ENCODE peak calls at places on chromosome 1, in ten cellular contexts. Q, U, A, P, G, B, J, O, T and D are unnamed samples.

GRCh38 chr1:198889102-198889501 is 250.3 kb downstream of the PTPRC start:
- ATAC-seq in Q (no peak), U (no peak), A (no peak), P (no peak), G (no peak), B (no peak), J (no peak), O (no peak), T (no peak), D (no peak)

GRCh38 chr1:161740871-161741270 is 8.7 kb upstream of the DUSP12 start:
- ATAC-seq in Q (no peak), U (no peak), A (no peak), P (no peak), G (no peak), B (no peak), J (no peak), O (no peak), T (no peak), D (no peak)

GRCh38 chr1:208450958-208451357 is 206.8 kb upstream of the PLXNA2 start:
- ATAC-seq in Q (no peak), U (no peak), A (no peak), P (no peak), G (no peak), B (no peak), J (no peak), O (no peak), T (no peak), D (no peak)

GRCh38 chr1:212651521-212651920 is 43.0 kb downstream of the ATF3 start:
- ATAC-seq in Q (peak), U (no peak), A (peak), P (peak), G (no peak), B (no peak), J (no peak), O (no peak), T (no peak), D (no peak)

GRCh38 chr1:162412002-162412401 is at the start of gene SH2D1B:
- ATAC-seq in Q (no peak), U (peak), A (no peak), P (no peak), G (no peak), B (no peak), J (no peak), O (no peak), T (no peak), D (peak)

GRCh38 chr1:91621907-91622306 is 121.3 kb downstream of the CDC7 start:
- ATAC-seq in Q (no peak), U (no peak), A (no peak), P (no peak), G (no peak), B (no peak), J (no peak), O (no peak), T (no peak), D (no peak)

GRCh38 chr1:167454304-167454928 is 63.9 kb downstream of the CD247 start:
- ATAC-seq in Q (no peak), U (no peak), A (no peak), P (no peak), G (no peak), B (no peak), J (no peak), O (no peak), T (no peak), D (no peak)

GRCh38 chr1:66256629-66257575 is 277.1 kb upstream of the SGIP1 start:
- ATAC-seq in Q (no peak), U (peak), A (no peak), P (no peak), G (no peak), B (no peak), J (no peak), O (peak), T (peak), D (no peak)

GRCh38 chr1:167933779-167934178 is 2.7 kb upstream of the DCAF6 start:
- ATAC-seq in Q (no peak), U (no peak), A (no peak), P (no peak), G (no peak), B (no peak), J (no peak), O (no peak), T (no peak), D (no peak)

GRCh38 chr1:208059328-208060017 is 148.5 kb upstream of the CD34 start:
- ATAC-seq in Q (no peak), U (no peak), A (no peak), P (peak), G (no peak), B (no peak), J (no peak), O (no peak), T (no peak), D (no peak)

GRCh38 chr1:113836534-113836933 is 24.3 kb upstream of the RSBN1 start:
- ATAC-seq in Q (no peak), U (no peak), A (no peak), P (no peak), G (no peak), B (no peak), J (no peak), O (no peak), T (no peak), D (no peak)

GRCh38 chr1:79198841-79199240 is 192.3 kb upstream of the ADGRL4 start:
- ATAC-seq in Q (no peak), U (no peak), A (no peak), P (no peak), G (no peak), B (no peak), J (no peak), O (no peak), T (no peak), D (no peak)

GRCh38 chr1:93735722-93736121 is 54.1 kb upstream of the BCAR3 start:
- ATAC-seq in Q (peak), U (no peak), A (no peak), P (no peak), G (no peak), B (no peak), J (no peak), O (no peak), T (no peak), D (no peak)

GRCh38 chr1:11466416-11466815 is 12.5 kb upstream of the DISP3 start:
- ATAC-seq in Q (no peak), U (no peak), A (no peak), P (no peak), G (no peak), B (no peak), J (no peak), O (no peak), T (no peak), D (no peak)

GRCh38 chr1:10065344-10065685 is 32.6 kb downstream of the UBE4B start:
- ATAC-seq in Q (peak), U (no peak), A (peak), P (peak), G (peak), B (no peak), J (no peak), O (no peak), T (no peak), D (peak)